ENCODE peak calls at places on chromosomes 1 and 21, in five cellular contexts. M, S, Q, C and Z are unnamed samples.

GRCh38 chr1:98749152-98749756 is 87.7 kb downstream of the SNX7 start:
- DNase-seq in M (no peak), C (peak; percentile 30), S (no peak), Q (no peak), Z (no peak)

GRCh38 chr1:234486858-234487830 is 8.2 kb upstream of the TARBP1 start:
- DNase-seq in Q (no peak), M (peak; percentile 4), S (peak; percentile 29), C (peak; percentile 84), Z (peak; percentile 19)

GRCh38 chr21:46459356-46460112 is 843 bp downstream of the DIP2A start:
- DNase-seq in S (no peak), Q (no peak), C (peak; percentile 38), M (peak; percentile 9), Z (no peak)

GRCh38 chr1:150560011-150560438 is 10.8 kb downstream of the ADAMTSL4 start:
- DNase-seq in M (peak; percentile 64), Q (peak; percentile 74), S (peak; percentile 58), C (peak; percentile 48), Z (no peak)

GRCh38 chr1:20492751-20493150 is 6.7 kb upstream of the CAMK2N1 start:
- DNase-seq in S (no peak), C (no peak), Q (no peak), M (no peak), Z (no peak)

GRCh38 chr1:53328490-53329182 is 766 bp upstream of the LRP8 start:
- DNase-seq in Q (peak; percentile 6), S (no peak), C (peak; percentile 28), M (no peak), Z (no peak)

GRCh38 chr1:242030071-242030470 is 31.2 kb upstream of the MAP1LC3C start:
- DNase-seq in M (no peak), C (no peak), Q (no peak), S (no peak), Z (no peak)

GRCh38 chr1:2178875-2179274 is 15.7 kb downstream of the FAAP20 start:
- DNase-seq in C (no peak), Q (no peak), S (no peak), M (no peak), Z (no peak)

GRCh38 chr1:173095632-173096031 is 44.9 kb upstream of the TNFSF18 start:
- DNase-seq in S (no peak), C (no peak), M (no peak), Q (no peak), Z (no peak)

GRCh38 chr1:81410351-81410750 is 390.4 kb upstream of the ADGRL2 start:
- DNase-seq in Q (no peak), M (no peak), S (no peak), C (no peak), Z (no peak)